ENCODE peak calls at places on chromosome 3, in ten cellular contexts. N, Q, Y, O, F, B, V, I, G and J are unnamed samples.

GRCh38 chr3:171398343-171398742 is 61.9 kb downstream of the TNIK start:
- DNase-seq in N (no peak), Q (no peak), Y (no peak), O (no peak), F (no peak), B (no peak), V (no peak), I (no peak), G (no peak), J (no peak)

GRCh38 chr3:133568294-133569014 is 5.0 kb upstream of the CDV3 start:
- DNase-seq in N (peak), Q (no peak), Y (no peak), O (no peak), F (peak), B (no peak), V (peak), I (no peak), G (no peak), J (peak)

GRCh38 chr3:3053974-3054373 is 56.2 kb downstream of the IL5RA start:
- DNase-seq in N (no peak), Q (no peak), Y (no peak), O (no peak), F (no peak), B (no peak), V (no peak), I (no peak), G (no peak), J (peak)

GRCh38 chr3:53773330-53773583 is 73.0 kb downstream of the CHDH start:
- DNase-seq in N (no peak), Q (no peak), Y (no peak), O (no peak), F (no peak), B (no peak), V (no peak), I (no peak), G (no peak), J (no peak)

GRCh38 chr3:135040321-135041110 is 245.5 kb downstream of the EPHB1 start:
- DNase-seq in N (no peak), Q (no peak), Y (no peak), O (no peak), F (no peak), B (no peak), V (no peak), I (no peak), G (no peak), J (no peak)

GRCh38 chr3:37453393-37454391 is 279.3 kb upstream of the LRRFIP2 start:
- DNase-seq in N (no peak), Q (peak), Y (peak), O (no peak), F (no peak), B (peak), V (no peak), I (peak), G (no peak), J (peak)

GRCh38 chr3:133821767-133822638 is 16.4 kb downstream of the SRPRB start:
- DNase-seq in N (no peak), Q (peak), Y (peak), O (no peak), F (peak), B (no peak), V (peak), I (peak), G (no peak), J (peak)

GRCh38 chr3:177522051-177522450 is 324.8 kb upstream of the TBL1XR1 start:
- DNase-seq in N (no peak), Q (no peak), Y (no peak), O (no peak), F (no peak), B (no peak), V (no peak), I (no peak), G (no peak), J (no peak)

GRCh38 chr3:27729748-27730611 is 7.9 kb upstream of the EOMES start:
- DNase-seq in N (no peak), Q (no peak), Y (no peak), O (no peak), F (no peak), B (peak), V (no peak), I (no peak), G (no peak), J (no peak)

GRCh38 chr3:25723802-25724201 is 59.1 kb upstream of the TOP2B start:
- DNase-seq in N (no peak), Q (no peak), Y (no peak), O (no peak), F (no peak), B (no peak), V (no peak), I (no peak), G (no peak), J (no peak)

GRCh38 chr3:127798716-127799115 is 23.6 kb downstream of the MGLL start:
- DNase-seq in N (no peak), Q (no peak), Y (no peak), O (no peak), F (no peak), B (no peak), V (no peak), I (no peak), G (no peak), J (no peak)

GRCh38 chr3:193744048-193744821 is 151.2 kb downstream of the OPA1 start:
- DNase-seq in N (no peak), Q (peak), Y (peak), O (no peak), F (no peak), B (no peak), V (peak), I (no peak), G (no peak), J (peak)

GRCh38 chr3:197490659-197491058 is 65.1 kb downstream of the BDH1 start:
- DNase-seq in N (no peak), Q (no peak), Y (no peak), O (no peak), F (no peak), B (no peak), V (no peak), I (no peak), G (no peak), J (no peak)

GRCh38 chr3:170690133-170690981 is 104.5 kb upstream of the SLC7A14 start:
- DNase-seq in N (no peak), Q (peak), Y (peak), O (no peak), F (no peak), B (peak), V (peak), I (peak), G (peak), J (peak)

GRCh38 chr3:124267406-124267805 is 275.5 kb upstream of the ROPN1 start:
- DNase-seq in N (no peak), Q (no peak), Y (no peak), O (no peak), F (no peak), B (no peak), V (no peak), I (no peak), G (no peak), J (no peak)

GRCh38 chr3:197017003-197017402 is 12.6 kb downstream of the MELTF start:
- DNase-seq in N (no peak), Q (no peak), Y (no peak), O (no peak), F (no peak), B (no peak), V (no peak), I (no peak), G (no peak), J (no peak)

GRCh38 chr3:183572935-183573334 is 17.4 kb upstream of the KLHL6 start:
- DNase-seq in N (no peak), Q (no peak), Y (no peak), O (no peak), F (no peak), B (no peak), V (no peak), I (no peak), G (no peak), J (no peak)

GRCh38 chr3:117510396-117510795 is 800.8 kb downstream of the TUSC7 start:
- DNase-seq in N (no peak), Q (no peak), Y (no peak), O (peak), F (no peak), B (no peak), V (no peak), I (no peak), G (no peak), J (peak)

GRCh38 chr3:50321844-50322385 is 630 bp downstream of the HYAL2 start:
- DNase-seq in N (no peak), Q (no peak), Y (no peak), O (no peak), F (no peak), B (no peak), V (no peak), I (no peak), G (no peak), J (no peak)

GRCh38 chr3:194344012-194344411 is 7.1 kb downstream of the CPN2 start:
- DNase-seq in N (peak), Q (peak), Y (peak), O (no peak), F (peak), B (peak), V (peak), I (peak), G (no peak), J (peak)

GRCh38 chr3:123151251-123151705 is 50.5 kb upstream of the SEC22A start:
- DNase-seq in N (no peak), Q (no peak), Y (peak), O (no peak), F (no peak), B (no peak), V (no peak), I (no peak), G (no peak), J (no peak)

GRCh38 chr3:55723653-55724406 is 236.7 kb upstream of the WNT5A start:
- DNase-seq in N (no peak), Q (no peak), Y (no peak), O (no peak), F (no peak), B (no peak), V (no peak), I (peak), G (peak), J (no peak)

GRCh38 chr3:195286115-195286872 is 15.3 kb upstream of the XXYLT1 start:
- DNase-seq in N (peak), Q (no peak), Y (peak), O (no peak), F (peak), B (no peak), V (peak), I (no peak), G (no peak), J (peak)

GRCh38 chr3:131535131-131535530 is 32.4 kb upstream of the MRPL3 start:
- DNase-seq in N (no peak), Q (no peak), Y (no peak), O (peak), F (peak), B (no peak), V (peak), I (no peak), G (no peak), J (no peak)

GRCh38 chr3:48047841-48048456 is 31.7 kb upstream of the MAP4 start:
- DNase-seq in N (peak), Q (no peak), Y (no peak), O (no peak), F (no peak), B (no peak), V (peak), I (no peak), G (no peak), J (peak)
- TF ChIP-seq CTCF in N (no peak), Q (no peak), Y (no peak), O (no peak), F (no peak), B (no peak), V (no peak), I (no peak), G (no peak), J (no peak)

DNA sequence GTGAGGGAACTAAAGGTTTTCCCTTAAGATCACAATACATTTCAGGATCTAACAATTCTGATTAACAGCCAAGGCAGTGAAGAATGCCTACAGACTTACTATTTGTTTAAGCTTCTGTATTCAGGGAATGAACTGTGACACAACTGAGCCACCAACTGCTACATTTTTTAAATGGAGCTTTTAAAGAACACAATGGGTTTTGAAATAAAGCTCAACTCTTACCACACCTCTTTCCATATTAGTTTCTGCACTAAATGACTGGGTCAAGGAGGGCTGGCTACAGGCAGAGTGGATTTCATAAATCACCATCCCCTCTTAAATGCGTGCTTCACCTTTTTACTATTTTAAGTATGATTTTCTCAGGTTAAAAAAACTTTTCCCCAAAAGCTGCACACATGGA is 100.2 kb downstream of the TMCC1 start:
- DNase-seq in N (peak), Q (no peak), Y (no peak), O (no peak), F (no peak), B (no peak), V (peak), I (no peak), G (no peak), J (peak)
- H3K4me3 ChIP-seq in N (peak), Q (no peak), Y (no peak), O (no peak), F (peak), B (no peak), V (peak), I (no peak), G (no peak), J (no peak)

GRCh38 chr3:128879125-128879969 is at the start of gene ACAD9:
- DNase-seq in N (peak), Q (peak), Y (peak), O (peak), F (peak), B (peak), V (peak), I (peak), G (peak), J (peak)
- TF ChIP-seq CTCF in N (no peak), Q (no peak), Y (no peak), O (no peak), F (no peak), B (no peak), V (no peak), I (no peak), G (no peak), J (no peak)

DNA sequence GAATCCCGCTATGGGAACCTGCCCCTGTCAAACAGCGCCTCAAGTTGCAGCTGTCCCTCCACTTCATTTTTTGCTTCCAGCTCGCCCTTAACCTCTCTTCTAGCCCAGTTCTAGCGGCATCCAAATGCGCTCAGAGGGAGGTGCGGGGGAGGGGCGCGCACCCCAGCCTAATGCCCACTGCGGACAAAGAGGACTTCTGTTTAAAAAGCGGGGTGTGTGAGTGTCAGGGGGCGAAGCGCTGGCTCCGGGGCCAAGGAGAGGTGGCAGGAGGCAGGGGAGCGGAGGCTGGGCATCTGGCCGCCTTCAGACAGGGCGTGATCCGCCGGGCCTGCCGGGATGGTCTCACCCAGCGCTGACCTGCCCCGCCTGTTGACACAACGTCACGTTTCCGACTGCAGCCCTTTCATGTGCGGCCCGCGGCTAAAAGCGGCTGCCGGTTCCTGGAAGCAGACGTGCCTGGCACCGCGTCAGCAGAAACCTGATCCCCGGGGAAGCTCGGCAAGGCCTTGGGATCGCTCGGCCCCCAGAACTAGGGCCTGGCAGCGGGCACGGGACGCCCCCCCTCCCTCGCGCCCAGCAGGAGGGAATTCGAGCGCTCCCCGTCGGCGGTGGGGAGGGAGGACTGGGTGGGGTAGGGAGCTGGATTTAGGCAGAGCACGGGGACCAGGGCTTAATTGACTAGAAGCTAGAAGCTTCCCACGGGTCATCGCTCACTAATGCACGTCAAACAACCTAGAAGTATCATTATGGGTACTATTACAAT is 7.6 kb downstream of the BHLHE40 start:
- DNase-seq in N (peak), Q (peak), Y (peak), O (peak), F (peak), B (peak), V (peak), I (peak), G (peak), J (peak)
- H3K4me3 ChIP-seq in N (peak), Q (peak), Y (peak), O (peak), F (peak), B (peak), V (peak), I (peak), G (peak), J (peak)

DNA sequence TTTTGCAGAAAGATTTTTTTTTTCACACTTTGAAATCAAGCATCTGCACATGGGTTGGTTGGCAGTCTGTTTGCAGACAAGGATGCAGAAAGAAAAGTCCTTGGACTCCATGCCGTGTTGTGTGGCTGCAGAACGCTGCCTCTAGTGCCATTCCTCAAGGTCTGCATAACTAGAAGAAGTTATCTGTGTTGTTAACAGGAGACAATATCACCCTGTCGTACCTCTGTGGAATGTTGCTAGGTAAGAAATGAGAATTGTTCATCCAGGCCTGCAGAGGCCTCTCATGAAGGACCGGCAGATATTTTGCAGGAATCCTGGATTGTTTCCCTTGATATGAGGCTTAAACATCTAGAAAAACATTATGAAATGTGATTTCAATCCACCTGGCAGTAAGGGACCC is 58.5 kb upstream of the PPARG start:
- DNase-seq in N (peak), Q (no peak), Y (no peak), O (no peak), F (no peak), B (no peak), V (peak), I (no peak), G (no peak), J (no peak)
- TF ChIP-seq CTCF in N (no peak), Q (no peak), Y (no peak), O (no peak), F (no peak), B (no peak), V (peak), I (no peak), G (no peak), J (peak)

DNA sequence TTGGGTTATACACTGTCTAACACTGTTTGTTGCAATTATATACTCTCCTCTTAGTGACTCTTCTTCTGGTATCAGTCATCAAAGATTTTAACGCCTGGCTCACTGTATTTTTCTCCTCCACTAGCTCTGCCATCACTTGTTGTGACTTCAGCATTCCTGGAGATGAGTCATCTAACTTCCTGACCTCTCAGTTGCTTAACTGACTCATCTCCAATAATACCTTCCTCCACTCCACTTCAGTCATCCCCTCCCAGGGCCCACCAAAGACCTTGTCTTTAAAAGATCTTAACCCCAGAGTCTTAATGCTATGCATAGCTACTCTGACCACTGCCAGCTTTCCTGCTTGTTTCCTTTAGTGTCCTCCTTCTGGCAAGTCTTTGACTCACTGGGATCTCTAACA is 28.5 kb upstream of the CLSTN2 start:
- DNase-seq in N (peak), Q (no peak), Y (no peak), O (no peak), F (peak), B (no peak), V (peak), I (no peak), G (no peak), J (peak)
- H3K4me3 ChIP-seq in N (no peak), Q (no peak), Y (no peak), O (no peak), F (no peak), B (no peak), V (no peak), I (no peak), G (no peak), J (no peak)

GRCh38 chr3:46497556-46498265 is at the start of gene RTP3:
- DNase-seq in N (no peak), Q (no peak), Y (no peak), O (no peak), F (no peak), B (no peak), V (no peak), I (no peak), G (no peak), J (no peak)

GRCh38 chr3:46500631-46501377 is 3.0 kb downstream of the RTP3 start:
- DNase-seq in N (no peak), Q (no peak), Y (no peak), O (peak), F (peak), B (no peak), V (peak), I (no peak), G (no peak), J (peak)

GRCh38 chr3:46495901-46496456 is 1.8 kb upstream of the RTP3 start:
- DNase-seq in N (peak), Q (no peak), Y (no peak), O (peak), F (peak), B (no peak), V (peak), I (no peak), G (no peak), J (peak)

GRCh38 chr3:46498916-46499519 is 1.2 kb downstream of the RTP3 start:
- DNase-seq in N (no peak), Q (no peak), Y (no peak), O (no peak), F (no peak), B (no peak), V (no peak), I (no peak), G (no peak), J (no peak)

DNA sequence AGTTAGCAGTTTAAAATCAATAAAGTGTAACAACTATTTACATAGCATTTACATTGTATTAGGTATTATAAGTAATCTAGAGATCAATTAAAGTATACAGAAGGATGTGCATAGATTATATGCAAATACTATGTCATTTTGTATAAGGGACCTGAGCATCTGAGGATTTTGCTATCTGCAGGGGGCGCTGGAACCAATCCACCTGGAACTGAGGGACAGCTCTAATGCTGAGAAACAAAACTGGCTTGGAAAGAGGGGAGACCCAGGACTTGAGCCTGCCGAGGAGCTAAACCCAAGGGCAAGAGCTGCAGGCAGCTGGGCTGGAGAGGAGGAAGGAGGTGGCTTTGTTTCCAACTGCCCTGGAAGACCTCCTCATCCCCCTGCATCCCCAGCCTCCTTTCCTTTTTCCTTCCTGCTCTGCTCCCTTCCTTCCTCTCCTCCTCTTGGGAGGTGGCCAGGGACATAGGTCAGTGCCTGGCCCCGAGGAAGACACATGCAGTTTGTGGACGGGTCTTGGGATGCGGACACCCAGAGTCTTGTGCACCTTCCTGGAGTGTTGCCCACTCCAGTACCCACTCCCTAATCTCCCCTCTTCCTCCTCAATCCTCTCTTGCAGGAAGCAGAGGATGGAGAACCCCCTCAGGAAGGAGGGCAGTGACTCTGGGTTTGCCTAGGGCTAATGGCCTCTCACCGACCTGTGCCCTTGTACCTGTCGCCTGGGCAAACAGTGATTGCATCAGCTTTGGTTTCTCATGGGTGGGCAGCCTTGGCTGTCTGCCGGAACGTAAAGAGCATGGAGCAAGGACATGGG is 826 bp upstream of the RTP3 start:
- DNase-seq in N (no peak), Q (no peak), Y (peak), O (no peak), F (no peak), B (no peak), V (peak), I (peak), G (no peak), J (peak)
- TF ChIP-seq CTCF in N (peak), Q (no peak), Y (no peak), O (peak), F (peak), B (no peak), V (peak), I (peak), G (peak), J (peak)